ENCODE peak calls at places on chromosomes 4 and X, in ten cellular contexts. Z is activated naive CD8-positive, alpha-beta T cell treated with anti-CD3 and anti-CD28 coated beads, Interleukin-2, amount 50 U/mL, for 24 hours; N is activated CD8-positive, alpha-beta T cell treated with anti-CD3 and anti-CD28 coated beads for 36 hours; L is tibial nerve; U is HTR-8/SVneo; B is AG09319; C is OCI-M1; R is spleen; O is T47D; Q is AG10803. T is an unnamed sample.

GRCh38 chr4:185945238-185945637 is 123.7 kb upstream of the TLR3 start:
- DNase-seq in B (no peak), C (no peak), N (no peak), L (no peak), Z (no peak), O (no peak), Q (no peak), U (no peak), R (no peak), T (no peak)

GRCh38 chrX:41014776-41015175 is 70.5 kb upstream of the USP9X start:
- DNase-seq in C (no peak), Z (peak; percentile 6), Q (peak; percentile 16), O (no peak), B (no peak), R (no peak), N (peak; percentile 24), L (no peak), U (no peak), T (no peak)

GRCh38 chrX:119916310-119916709 is 20.6 kb downstream of the AKAP14 start:
- DNase-seq in U (no peak), N (no peak), C (no peak), Q (no peak), L (no peak), Z (no peak), B (no peak), R (no peak), O (no peak), T (no peak)

GRCh38 chrX:83535417-83536244 is 27.5 kb downstream of the POU3F4 start:
- DNase-seq in Z (no peak), Q (no peak), N (no peak), L (no peak), O (peak; percentile 1), C (peak; percentile 52), B (no peak), U (no peak), R (no peak), T (no peak)

GRCh38 chrX:154751121-154751668 is 318 bp upstream of the GAB3 start:
- DNase-seq in O (no peak), R (peak; percentile 82), L (no peak), C (peak; percentile 88), N (no peak), Z (no peak), Q (no peak), U (no peak), B (no peak), T (no peak)

GRCh38 chr4:185384877-185385465 is 10.8 kb downstream of the LRP2BP start:
- DNase-seq in B (no peak), Z (no peak), Q (peak; percentile 5), N (no peak), C (peak; percentile 89), O (no peak), L (no peak), U (peak; percentile 31), R (no peak), T (no peak)

GRCh38 chr4:1598206-1598605 is 85.9 kb downstream of the FAM53A start:
- DNase-seq in N (no peak), Z (no peak), R (peak; percentile 63), L (no peak), Q (no peak), B (no peak), U (no peak), C (no peak), O (no peak), T (no peak)

GRCh38 chrX:53681661-53682060 is 4.9 kb downstream of the HUWE1 start:
- DNase-seq in N (peak; percentile 42), B (no peak), C (no peak), U (no peak), Q (no peak), O (no peak), R (no peak), Z (no peak), L (no peak), T (no peak)

GRCh38 chr4:40842725-40843401 is 93.1 kb downstream of the NSUN7 start:
- DNase-seq in U (no peak), L (no peak), B (no peak), R (no peak), N (no peak), Z (no peak), O (peak; percentile 80), C (no peak), Q (no peak), T (no peak)

GRCh38 chrX:38249965-38250364 is 29.3 kb upstream of the SRPX start:
- DNase-seq in L (no peak), Z (no peak), N (no peak), C (no peak), U (no peak), R (no peak), B (no peak), O (no peak), Q (no peak), T (no peak)

GRCh38 chrX:41971346-41971745 is 48.0 kb upstream of the CASK start:
- DNase-seq in Q (no peak), Z (no peak), R (no peak), L (no peak), O (peak; percentile 49), U (no peak), C (no peak), N (no peak), B (no peak), T (peak; percentile 48)

GRCh38 chrX:71118032-71118984 is at the start of gene MED12:
- DNase-seq in C (peak; percentile 88), Q (peak; percentile 78), N (peak; percentile 92), L (peak; percentile 79), O (peak; percentile 75), R (peak; percentile 94), B (peak; percentile 44), Z (peak; percentile 86), U (peak; percentile 89), T (peak; percentile 80)